ENCODE peak calls at places on chromosomes 16 and 17, in seven cellular contexts. Y is endothelial cell of umbilical vein; L is stimulated activated CD4-positive, alpha-beta T cell treated with anti-CD3 and anti-CD28 coated beads, Interleukin-15, amount 100 ng/mL, for 48 hours; B is GM23248; S is NCI-H1930; W is NCI-H1092; R is stimulated activated CD8-positive, alpha-beta memory T cell treated with anti-CD3 and anti-CD28 coated beads, Interleukin-4, amount 100 ng/mL, for 4 hours. U is an unnamed sample.

GRCh38 chr17:11944587-11944986 is 52.7 kb downstream of the ZNF18 start:
- DNase-seq in B (peak), R (no peak), S (no peak), Y (no peak), L (no peak), W (no peak), U (no peak)

GRCh38 chr16:3963203-3963602 is 82.7 kb upstream of the CREBBP start:
- DNase-seq in B (peak), Y (no peak), S (no peak), R (no peak), W (no peak), L (no peak), U (no peak)

GRCh38 chr16:9644258-9644657 is 538.0 kb downstream of the GRIN2A start:
- DNase-seq in W (no peak), Y (no peak), B (no peak), L (no peak), R (no peak), S (no peak), U (no peak)

GRCh38 chr16:81604960-81605383 is 160.4 kb downstream of the CMIP start:
- DNase-seq in B (peak), S (no peak), W (no peak), R (no peak), Y (peak), L (no peak), U (no peak)

GRCh38 chr16:73206306-73206705 is 158.4 kb upstream of the ZFHX3 start:
- DNase-seq in L (no peak), R (no peak), W (no peak), S (no peak), Y (no peak), B (no peak), U (no peak)

GRCh38 chr17:74055508-74056160 is 147.8 kb upstream of the RPL38 start:
- DNase-seq in W (no peak), Y (no peak), S (no peak), L (no peak), R (no peak), B (no peak), U (no peak)

GRCh38 chr17:21286066-21286770 is 1.7 kb downstream of the MAP2K3 start:
- DNase-seq in R (no peak), L (no peak), W (peak), S (no peak), Y (peak), B (peak), U (peak)

GRCh38 chr17:12386240-12386639 is 279.4 kb upstream of the MYOCD start:
- DNase-seq in B (no peak), W (no peak), L (no peak), S (no peak), Y (no peak), R (no peak), U (no peak)

GRCh38 chr16:5603836-5604235 is 506.2 kb upstream of the EEF2KMT start:
- DNase-seq in R (no peak), L (no peak), B (no peak), W (no peak), S (no peak), Y (no peak), U (no peak)

GRCh38 chr16:50688867-50689266 is 4.5 kb upstream of the NOD2 start:
- DNase-seq in S (no peak), R (no peak), W (no peak), B (no peak), L (no peak), Y (no peak), U (no peak)

GRCh38 chr17:48259710-48260291 is 152.2 kb downstream of the SNX11 start:
- DNase-seq in Y (peak), L (no peak), W (peak), B (peak), R (no peak), S (no peak), U (peak)

GRCh38 chr17:55440391-55440790 is 18.8 kb upstream of the MMD start:
- DNase-seq in W (no peak), B (peak), R (no peak), S (no peak), L (no peak), Y (no peak), U (no peak)

GRCh38 chr17:68417317-68417716 is 40.0 kb downstream of the WIPI1 start:
- DNase-seq in R (no peak), W (no peak), B (no peak), L (no peak), Y (no peak), S (no peak), U (no peak)

GRCh38 chr17:65231086-65231485 is 93.9 kb downstream of the RGS9 start:
- DNase-seq in W (no peak), Y (no peak), S (no peak), L (no peak), R (no peak), B (no peak), U (no peak)

GRCh38 chr17:409848-410673 is 57.5 kb upstream of the RPH3AL start:
- DNase-seq in W (peak), R (peak), B (peak), S (peak), Y (peak), L (peak), U (peak)

GRCh38 chr17:35653619-35654361 is 66.7 kb downstream of the AP2B1 start:
- DNase-seq in R (no peak), B (no peak), W (no peak), L (no peak), Y (no peak), S (no peak), U (no peak)

GRCh38 chr17:77690271-77691161 is 268.0 kb upstream of the TNRC6C start:
- DNase-seq in S (no peak), L (no peak), B (peak), R (no peak), Y (no peak), W (no peak), U (no peak)

GRCh38 chr17:4573682-4574081 is 10.6 kb upstream of the SMTNL2 start:
- DNase-seq in B (peak), S (no peak), W (no peak), Y (no peak), R (peak), L (peak), U (no peak)

GRCh38 chr17:9937164-9937835 is 32.2 kb upstream of the RCVRN start:
- DNase-seq in Y (no peak), S (no peak), R (no peak), B (peak), W (no peak), L (no peak), U (no peak)

GRCh38 chr17:47315451-47316266 is 8.1 kb upstream of the EFCAB13 start:
- DNase-seq in B (peak), W (peak), R (no peak), S (peak), Y (peak), L (no peak), U (peak)

GRCh38 chr16:56319391-56319790 is 106.0 kb downstream of the AMFR start:
- DNase-seq in R (no peak), Y (no peak), L (no peak), S (no peak), B (no peak), W (no peak), U (no peak)

GRCh38 chr17:33725675-33726271 is 432.7 kb upstream of the ASIC2 start:
- DNase-seq in B (peak), Y (peak), W (peak), L (no peak), S (no peak), R (no peak), U (peak)

GRCh38 chr17:39622380-39623006 is 4.3 kb upstream of the PPP1R1B start:
- DNase-seq in Y (no peak), B (peak), L (peak), R (no peak), W (no peak), S (no peak), U (peak)

GRCh38 chr17:38566666-38567031 is 39.1 kb downstream of the SRCIN1 start:
- DNase-seq in L (no peak), W (no peak), R (no peak), Y (no peak), S (no peak), B (no peak), U (no peak)

GRCh38 chr17:35141681-35142466 is at the start of gene NLE1:
- DNase-seq in Y (peak), L (peak), S (peak), R (peak), B (peak), W (peak), U (peak)